ENCODE peak calls at places on chromosomes 13 and 19, in five cellular contexts. L is occipital lobe, G is HCEC 1CT, P is KG1, C is Calu3. B is an unnamed sample.

GRCh38 chr13:103961784-103962183 is 895.6 kb upstream of the SLC10A2 start:
- DNase-seq in L (no peak), G (no peak), C (no peak), P (no peak), B (no peak)

GRCh38 chr19:5338661-5339469 is 1.7 kb downstream of the PTPRS start:
- DNase-seq in P (no peak), L (peak), C (no peak), G (no peak), B (no peak)

GRCh38 chr19:34269968-34270621 is 15.7 kb downstream of the GARRE1 start:
- DNase-seq in L (no peak), C (peak), P (peak), G (peak), B (no peak)

GRCh38 chr13:41587490-41587889 is 130.1 kb downstream of the RGCC start:
- DNase-seq in L (no peak), C (no peak), G (no peak), P (no peak), B (no peak)

GRCh38 chr13:43428545-43429287 is 358.1 kb downstream of the ENOX1 start:
- DNase-seq in L (no peak), C (no peak), P (no peak), G (no peak), B (no peak)

GRCh38 chr19:40341601-40342482 is 6.4 kb downstream of the C19orf47 start:
- DNase-seq in P (no peak), G (no peak), L (peak), C (no peak), B (no peak)

GRCh38 chr13:51322826-51323225 is 16.7 kb upstream of the SERPINE3 start:
- DNase-seq in C (no peak), L (no peak), P (no peak), G (no peak), B (no peak)

GRCh38 chr13:43908156-43909126 is 28.7 kb downstream of the LACC1 start:
- DNase-seq in G (peak), C (peak), L (no peak), P (peak), B (no peak)

GRCh38 chr19:48965806-48966540 is 864 bp downstream of the FTL start:
- DNase-seq in L (peak), P (peak), G (peak), C (peak), B (peak)

GRCh38 chr13:77331421-77331820 is 4.5 kb upstream of the MYCBP2 start:
- DNase-seq in L (no peak), P (no peak), C (no peak), G (no peak), B (no peak)

GRCh38 chr19:18102916-18103542 is 5.5 kb downstream of the MAST3 start:
- DNase-seq in G (no peak), L (peak), C (no peak), P (no peak), B (no peak)

GRCh38 chr19:8575467-8575997 is 1.7 kb downstream of the MYO1F start:
- DNase-seq in G (no peak), L (no peak), C (no peak), P (no peak), B (no peak)

GRCh38 chr13:111051041-111051440 is 64.1 kb upstream of the ARHGEF7 start:
- DNase-seq in C (no peak), G (no peak), P (no peak), L (no peak), B (no peak)

GRCh38 chr19:56477429-56478338 is 539 bp upstream of the ZNF667 start:
- DNase-seq in C (no peak), L (peak), G (no peak), P (peak), B (peak)

GRCh38 chr19:11425719-11426457 is 6.8 kb upstream of the RGL3 start:
- DNase-seq in G (no peak), L (no peak), C (no peak), P (no peak), B (no peak)

GRCh38 chr13:99123101-99124045 is 77.3 kb upstream of the UBAC2 start:
- DNase-seq in C (no peak), G (peak), P (no peak), L (no peak), B (no peak)

GRCh38 chr13:73945871-73946270 is 188.3 kb downstream of the KLF12 start:
- DNase-seq in C (no peak), L (peak), P (no peak), G (no peak), B (no peak)

GRCh38 chr19:21698215-21698614 is 69.2 kb downstream of the ZNF100 start:
- DNase-seq in C (no peak), L (no peak), P (peak), G (no peak), B (no peak)

GRCh38 chr13:28337196-28338045 is 157.5 kb downstream of the FLT1 start:
- DNase-seq in C (no peak), P (no peak), G (peak), L (no peak), B (no peak)

GRCh38 chr19:47417746-47418594 is 1.4 kb downstream of the MEIS3 start:
- DNase-seq in C (no peak), P (no peak), L (no peak), G (no peak), B (no peak)

GRCh38 chr19:54462072-54462712 is 1.4 kb downstream of the LENG9 start:
- DNase-seq in P (no peak), C (peak), L (no peak), G (no peak), B (no peak)

GRCh38 chr13:29718694-29719093 is 123.2 kb upstream of the SLC7A1 start:
- DNase-seq in G (no peak), P (no peak), C (no peak), L (no peak), B (no peak)

GRCh38 chr19:6026390-6026897 is 48.5 kb upstream of the RANBP3 start:
- DNase-seq in G (no peak), P (no peak), L (no peak), C (no peak), B (no peak)

GRCh38 chr13:83048419-83048818 is 833.9 kb downstream of the SLITRK1 start:
- DNase-seq in C (no peak), G (peak), L (no peak), P (no peak), B (no peak)

GRCh38 chr13:100566543-100566942 is 22.0 kb downstream of the GGACT start:
- DNase-seq in C (no peak), P (no peak), L (no peak), G (no peak), B (no peak)

GRCh38 chr13:112820318-112820717 is 130.5 kb downstream of the ATP11A start:
- DNase-seq in P (no peak), C (no peak), G (no peak), L (no peak), B (no peak)

GRCh38 chr19:48780684-48781391 is 25.5 kb downstream of the FGF21 start:
- DNase-seq in G (peak), P (no peak), L (no peak), C (peak), B (peak)

GRCh38 chr19:42352216-42352892 is 26.9 kb downstream of the MEGF8 start:
- DNase-seq in P (no peak), L (peak), G (no peak), C (no peak), B (no peak)

GRCh38 chr19:51710163-51710562 is 13.6 kb downstream of the HAS1 start:
- DNase-seq in L (no peak), C (no peak), P (no peak), G (no peak), B (no peak)

GRCh38 chr13:106874308-106874707 is 306.4 kb upstream of the ARGLU1 start:
- DNase-seq in L (no peak), G (no peak), C (no peak), P (no peak), B (no peak)

GRCh38 chr13:20728579-20729300 is 25.2 kb downstream of the IL17D start:
- DNase-seq in L (no peak), G (no peak), C (no peak), P (no peak), B (no peak)

GRCh38 chr13:114061047-114061446 is 71.4 kb downstream of the RASA3 start:
- DNase-seq in G (no peak), P (no peak), L (no peak), C (no peak), B (no peak)

B was measured in CMK.